ENCODE peak calls at places on chromosomes 11 and 22, in nine cellular contexts. One of them, this sample, is unnamed.

GRCh38 chr22:20836987-20837823 is 21.4 kb downstream of the PI4KA start:
- DNase-seq in A549: no peak
- DNase-seq in GM12878: no peak
- DNase-seq in SK-N-SH: no peak
- DNase-seq in K562: no peak
- DNase-seq in endothelial cell of umbilical vein: no peak
- DNase-seq in HepG2: no peak
- DNase-seq in HCT116: no peak
- DNase-seq in H1: no peak
- DNase-seq in this sample: no peak

GRCh38 chr11:17771841-17772401 is 37.3 kb downstream of the KCNC1 start:
- DNase-seq in A549: no peak
- DNase-seq in GM12878: no peak
- DNase-seq in SK-N-SH: no peak
- DNase-seq in K562: no peak
- DNase-seq in endothelial cell of umbilical vein: no peak
- DNase-seq in HepG2: no peak
- DNase-seq in HCT116: no peak
- DNase-seq in H1: no peak
- DNase-seq in this sample: no peak

GRCh38 chr11:105524286-105524685 is 85.6 kb upstream of the GRIA4 start:
- DNase-seq in A549: no peak
- DNase-seq in GM12878: no peak
- DNase-seq in SK-N-SH: no peak
- DNase-seq in K562: no peak
- DNase-seq in endothelial cell of umbilical vein: no peak
- DNase-seq in HepG2: no peak
- DNase-seq in HCT116: no peak
- DNase-seq in H1: no peak
- DNase-seq in this sample: no peak

GRCh38 chr11:75151346-75152047 is 590 bp downstream of the SLCO2B1 start:
- DNase-seq in A549: no peak
- DNase-seq in GM12878: no peak
- DNase-seq in SK-N-SH: no peak
- DNase-seq in K562: no peak
- DNase-seq in endothelial cell of umbilical vein: no peak
- DNase-seq in HepG2: no peak
- DNase-seq in HCT116: no peak
- DNase-seq in H1: no peak
- DNase-seq in this sample: no peak

GRCh38 chr11:87851234-87851633 is 324.0 kb downstream of the RAB38 start:
- DNase-seq in A549: no peak
- DNase-seq in GM12878: no peak
- DNase-seq in SK-N-SH: no peak
- DNase-seq in K562: no peak
- DNase-seq in endothelial cell of umbilical vein: no peak
- DNase-seq in HepG2: no peak
- DNase-seq in HCT116: no peak
- DNase-seq in H1: no peak
- DNase-seq in this sample: no peak

GRCh38 chr11:81596709-81597108 is 1137.0 kb downstream of the FAM181B start:
- DNase-seq in A549: no peak
- DNase-seq in GM12878: no peak
- DNase-seq in SK-N-SH: no peak
- DNase-seq in K562: no peak
- DNase-seq in endothelial cell of umbilical vein: no peak
- DNase-seq in HepG2: no peak
- DNase-seq in HCT116: no peak
- DNase-seq in H1: no peak
- DNase-seq in this sample: no peak

GRCh38 chr11:83694191-83694905 is 408.2 kb upstream of the CCDC90B start:
- DNase-seq in A549: no peak
- DNase-seq in GM12878: no peak
- DNase-seq in SK-N-SH: no peak
- DNase-seq in K562: no peak
- DNase-seq in endothelial cell of umbilical vein: peak; percentile 29
- DNase-seq in HepG2: no peak
- DNase-seq in HCT116: no peak
- DNase-seq in H1: no peak
- DNase-seq in this sample: no peak

GRCh38 chr11:74770456-74770855 is 21.8 kb downstream of the RNF169 start:
- DNase-seq in A549: no peak
- DNase-seq in GM12878: no peak
- DNase-seq in SK-N-SH: no peak
- DNase-seq in K562: no peak
- DNase-seq in endothelial cell of umbilical vein: peak; percentile 90
- DNase-seq in HepG2: no peak
- DNase-seq in HCT116: no peak
- DNase-seq in H1: no peak
- DNase-seq in this sample: no peak

GRCh38 chr11:97454988-97455387 is 1065.2 kb downstream of the JRKL start:
- DNase-seq in A549: no peak
- DNase-seq in GM12878: no peak
- DNase-seq in SK-N-SH: peak; percentile 21
- DNase-seq in K562: no peak
- DNase-seq in endothelial cell of umbilical vein: peak; percentile 16
- DNase-seq in HepG2: peak; percentile 3
- DNase-seq in HCT116: no peak
- DNase-seq in H1: no peak
- DNase-seq in this sample: peak; percentile 12

GRCh38 chr11:68214173-68215086 is 1.3 kb upstream of the KMT5B start:
- DNase-seq in A549: no peak
- DNase-seq in GM12878: no peak
- DNase-seq in SK-N-SH: peak; percentile 44
- DNase-seq in K562: no peak
- DNase-seq in endothelial cell of umbilical vein: peak; percentile 17
- DNase-seq in HepG2: no peak
- DNase-seq in HCT116: no peak
- DNase-seq in H1: peak; percentile 74
- DNase-seq in this sample: no peak

GRCh38 chr11:62418733-62419132 is at the start of gene SCGB1A1:
- DNase-seq in A549: no peak
- DNase-seq in GM12878: no peak
- DNase-seq in SK-N-SH: no peak
- DNase-seq in K562: no peak
- DNase-seq in endothelial cell of umbilical vein: no peak
- DNase-seq in HepG2: no peak
- DNase-seq in HCT116: no peak
- DNase-seq in H1: no peak
- DNase-seq in this sample: no peak

GRCh38 chr11:68206211-68206610 is 6.9 kb downstream of the KMT5B start:
- DNase-seq in A549: peak; percentile 60
- DNase-seq in GM12878: no peak
- DNase-seq in SK-N-SH: peak; percentile 64
- DNase-seq in K562: peak; percentile 34
- DNase-seq in endothelial cell of umbilical vein: peak; percentile 70
- DNase-seq in HepG2: peak; percentile 74
- DNase-seq in HCT116: peak; percentile 53
- DNase-seq in H1: peak; percentile 52
- DNase-seq in this sample: peak; percentile 80

GRCh38 chr11:56624661-56625110 is 10.0 kb upstream of the OR5M1 start:
- DNase-seq in A549: peak; percentile 62
- DNase-seq in GM12878: peak; percentile 30
- DNase-seq in SK-N-SH: peak; percentile 37
- DNase-seq in K562: peak; percentile 13
- DNase-seq in endothelial cell of umbilical vein: no peak
- DNase-seq in HepG2: peak; percentile 55
- DNase-seq in HCT116: no peak
- DNase-seq in H1: no peak
- DNase-seq in this sample: peak; percentile 58
- TF ChIP-seq CTCF in A549: peak; percentile 70
- TF ChIP-seq CTCF in GM12878: peak; percentile 44
- TF ChIP-seq CTCF in SK-N-SH: peak; percentile 76
- TF ChIP-seq CTCF in K562: no peak
- TF ChIP-seq CTCF in endothelial cell of umbilical vein: no peak
- TF ChIP-seq CTCF in HepG2: peak; percentile 26
- TF ChIP-seq CTCF in HCT116: no peak
- TF ChIP-seq CTCF in H1: no peak
- TF ChIP-seq CTCF in this sample: peak; percentile 63

GRCh38 chr22:25451480-25452114 is 112.9 kb upstream of the GRK3 start:
- DNase-seq in A549: no peak
- DNase-seq in GM12878: no peak
- DNase-seq in SK-N-SH: no peak
- DNase-seq in K562: no peak
- DNase-seq in endothelial cell of umbilical vein: no peak
- DNase-seq in HepG2: no peak
- DNase-seq in HCT116: no peak
- DNase-seq in H1: no peak
- DNase-seq in this sample: no peak

GRCh38 chr22:25447067-25447688 is 117.3 kb upstream of the GRK3 start:
- DNase-seq in A549: no peak
- DNase-seq in GM12878: no peak
- DNase-seq in SK-N-SH: no peak
- DNase-seq in K562: peak; percentile 5
- DNase-seq in endothelial cell of umbilical vein: no peak
- DNase-seq in HepG2: peak; percentile 72
- DNase-seq in HCT116: no peak
- DNase-seq in H1: no peak
- DNase-seq in this sample: peak; percentile 28

GRCh38 chr22:25449781-25450317 is 114.6 kb upstream of the GRK3 start:
- DNase-seq in A549: no peak
- DNase-seq in GM12878: no peak
- DNase-seq in SK-N-SH: no peak
- DNase-seq in K562: no peak
- DNase-seq in endothelial cell of umbilical vein: no peak
- DNase-seq in HepG2: no peak
- DNase-seq in HCT116: no peak
- DNase-seq in H1: no peak
- DNase-seq in this sample: no peak

GRCh38 chr22:25447689-25448434 is 116.6 kb upstream of the GRK3 start:
- DNase-seq in A549: peak; percentile 92
- DNase-seq in GM12878: peak; percentile 84
- DNase-seq in SK-N-SH: peak; percentile 88
- DNase-seq in K562: peak; percentile 93
- DNase-seq in endothelial cell of umbilical vein: peak; percentile 92
- DNase-seq in HepG2: peak; percentile 83
- DNase-seq in HCT116: peak; percentile 71
- DNase-seq in H1: peak; percentile 97
- DNase-seq in this sample: peak; percentile 86

GRCh38 chr22:25448435-25449051 is 115.9 kb upstream of the GRK3 start:
- DNase-seq in A549: peak; percentile 7
- DNase-seq in GM12878: no peak
- DNase-seq in SK-N-SH: peak; percentile 41
- DNase-seq in K562: peak; percentile 33
- DNase-seq in endothelial cell of umbilical vein: peak; percentile 28
- DNase-seq in HepG2: no peak
- DNase-seq in HCT116: no peak
- DNase-seq in H1: no peak
- DNase-seq in this sample: peak; percentile 25
- TF ChIP-seq MAX in A549: no peak
- TF ChIP-seq MAX in GM12878: no peak
- TF ChIP-seq MAX in SK-N-SH: no peak
- TF ChIP-seq MAX in K562: no peak
- TF ChIP-seq MAX in endothelial cell of umbilical vein: no peak
- TF ChIP-seq MAX in HepG2: no peak
- TF ChIP-seq MAX in HCT116: no peak
- TF ChIP-seq MAX in H1: no peak
- TF ChIP-seq MAX in this sample: no peak

GRCh38 chr11:125166347-125166841 is 1.8 kb downstream of the PKNOX2 start:
- DNase-seq in A549: no peak
- DNase-seq in GM12878: no peak
- DNase-seq in SK-N-SH: peak; percentile 52
- DNase-seq in K562: no peak
- DNase-seq in endothelial cell of umbilical vein: no peak
- DNase-seq in HepG2: no peak
- DNase-seq in HCT116: no peak
- DNase-seq in H1: peak; percentile 64
- DNase-seq in this sample: no peak
- H3K4me3 ChIP-seq in A549: no peak overlapping the region
- H3K4me3 ChIP-seq in GM12878: no peak overlapping the region
- H3K4me3 ChIP-seq in SK-N-SH: no peak overlapping the region
- H3K4me3 ChIP-seq in K562: no peak overlapping the region
- H3K4me3 ChIP-seq in endothelial cell of umbilical vein: no peak overlapping the region
- H3K4me3 ChIP-seq in HepG2: no peak overlapping the region
- H3K4me3 ChIP-seq in HCT116: no peak overlapping the region
- H3K4me3 ChIP-seq in H1: peak overlapping the region; percentile 74
- H3K4me3 ChIP-seq in this sample: no peak overlapping the region

GRCh38 chr11:116422976-116423375 is 349.8 kb downstream of the BUD13 start:
- DNase-seq in A549: no peak
- DNase-seq in GM12878: no peak
- DNase-seq in SK-N-SH: peak; percentile 44
- DNase-seq in K562: no peak
- DNase-seq in endothelial cell of umbilical vein: peak; percentile 16
- DNase-seq in HepG2: peak; percentile 32
- DNase-seq in HCT116: no peak
- DNase-seq in H1: peak; percentile 62
- DNase-seq in this sample: no peak
- TF ChIP-seq CTCF in A549: no peak
- TF ChIP-seq CTCF in GM12878: no peak
- TF ChIP-seq CTCF in SK-N-SH: no peak
- TF ChIP-seq CTCF in K562: no peak
- TF ChIP-seq CTCF in endothelial cell of umbilical vein: peak; percentile 21
- TF ChIP-seq CTCF in HepG2: peak; percentile 61
- TF ChIP-seq CTCF in HCT116: no peak
- TF ChIP-seq CTCF in H1: peak; percentile 72
- TF ChIP-seq CTCF in this sample: no peak

GRCh38 chr11:108609681-108610080 is 16.1 kb upstream of the EXPH5 start:
- DNase-seq in A549: no peak
- DNase-seq in GM12878: no peak
- DNase-seq in SK-N-SH: no peak
- DNase-seq in K562: no peak
- DNase-seq in endothelial cell of umbilical vein: no peak
- DNase-seq in HepG2: no peak
- DNase-seq in HCT116: no peak
- DNase-seq in H1: no peak
- DNase-seq in this sample: no peak
- TF ChIP-seq MAX in A549: no peak
- TF ChIP-seq MAX in GM12878: no peak
- TF ChIP-seq MAX in SK-N-SH: no peak
- TF ChIP-seq MAX in K562: no peak
- TF ChIP-seq MAX in endothelial cell of umbilical vein: no peak
- TF ChIP-seq MAX in HepG2: no peak
- TF ChIP-seq MAX in HCT116: peak; percentile 38
- TF ChIP-seq MAX in H1: no peak
- TF ChIP-seq MAX in this sample: no peak